ENCODE peak calls at places on chromosome 7, in eight cellular contexts. Y, P, C, F, V, S, E and N are unnamed samples.

GRCh38 chr7:107998150-107998549 is 4.8 kb downstream of the LAMB1 start:
- DNase-seq in V (no peak), F (no peak), E (peak; percentile 38), S (no peak), C (no peak), P (no peak), Y (no peak), N (no peak)

GRCh38 chr7:159137906-159138305 is 6.8 kb downstream of the VIPR2 start:
- DNase-seq in S (no peak), F (no peak), V (no peak), E (no peak), Y (no peak), P (no peak), C (no peak), N (no peak)

GRCh38 chr7:23211542-23211941 is 29.7 kb downstream of the NUP42 start:
- DNase-seq in C (no peak), Y (no peak), S (no peak), F (no peak), V (no peak), P (no peak), E (no peak), N (no peak)

GRCh38 chr7:116384936-116385635 is 114.5 kb upstream of the CAV2 start:
- DNase-seq in C (no peak), E (no peak), Y (no peak), S (no peak), V (no peak), F (no peak), P (no peak), N (no peak)

GRCh38 chr7:7256731-7257274 is 74.5 kb downstream of the C1GALT1 start:
- DNase-seq in Y (no peak), P (no peak), V (no peak), E (no peak), S (no peak), F (no peak), C (no peak), N (no peak)

GRCh38 chr7:140640727-140641531 is at the start of gene DENND2A:
- DNase-seq in C (peak; percentile 80), P (peak; percentile 60), V (peak; percentile 17), E (peak; percentile 66), Y (peak; percentile 58), F (no peak), S (no peak), N (no peak)

GRCh38 chr7:68785036-68785435 is 813.2 kb upstream of the AUTS2 start:
- DNase-seq in E (no peak), C (no peak), F (no peak), P (no peak), V (no peak), S (peak; percentile 66), Y (no peak), N (no peak)

GRCh38 chr7:5699467-5699866 is 82.0 kb downstream of the RNF216 start:
- DNase-seq in E (no peak), P (no peak), S (no peak), V (no peak), F (no peak), C (no peak), Y (peak; percentile 24), N (no peak)